ENCODE peak calls at places on chromosomes 2 and 18, in five cellular contexts. G is CD4-positive, CD25-positive, alpha-beta regulatory T cell; B is islet precursor cell; S is NCI-H1436 treated with DMSO at 0.1 percent for 48 hours; H is OCI-M1. Z is an unnamed sample.
A peak's percentile ranks its signal among the peaks of the same experiment; 100 is the strongest.

GRCh38 chr2:182784058-182784706 is 68.1 kb downstream of the DNAJC10 start:
- DNase-seq in G (no peak), B (no peak), S (no peak), H (no peak), Z (no peak)

GRCh38 chr18:70288851-70289328 is at the start of gene SOCS6:
- DNase-seq in G (peak; percentile 35), B (peak; percentile 83), S (no peak), H (peak; percentile 64), Z (peak; percentile 45)

GRCh38 chr2:163527381-163527780 is 208.4 kb downstream of the FIGN start:
- DNase-seq in G (no peak), B (no peak), S (no peak), H (no peak), Z (no peak)

GRCh38 chr2:9099341-9099751 is 95.9 kb upstream of the MBOAT2 start:
- DNase-seq in G (peak; percentile 4), B (no peak), S (no peak), H (no peak), Z (no peak)

GRCh38 chr2:231918501-231919330 is 7.5 kb downstream of the NPPC start:
- DNase-seq in G (no peak), B (no peak), S (no peak), H (no peak), Z (no peak)

GRCh38 chr2:2787301-2787907 is 456.3 kb upstream of the MYT1L start:
- DNase-seq in G (no peak), B (peak; percentile 66), S (no peak), H (no peak), Z (no peak)

GRCh38 chr2:60119778-60120177 is 433.7 kb downstream of the BCL11A start:
- DNase-seq in G (no peak), B (no peak), S (no peak), H (peak; percentile 6), Z (no peak)

GRCh38 chr2:174654429-174654941 is 56.9 kb upstream of the WIPF1 start:
- DNase-seq in G (no peak), B (no peak), S (no peak), H (no peak), Z (no peak)

GRCh38 chr18:45464619-45465018 is 150.7 kb upstream of the SLC14A2 start:
- DNase-seq in G (no peak), B (no peak), S (no peak), H (no peak), Z (no peak)

GRCh38 chr2:7825591-7826312 is 856.1 kb upstream of the ID2 start:
- DNase-seq in G (peak; percentile 2), B (peak; percentile 69), S (no peak), H (no peak), Z (no peak)

GRCh38 chr2:50782543-50782942 is 249.4 kb downstream of the NRXN1 start:
- DNase-seq in G (no peak), B (peak; percentile 53), S (no peak), H (no peak), Z (no peak)

GRCh38 chr2:70124983-70125480 is 37.8 kb downstream of the PCBP1 start:
- DNase-seq in G (peak; percentile 77), B (peak; percentile 71), S (no peak), H (no peak), Z (peak; percentile 66)

GRCh38 chr18:62925031-62925688 is 209.8 kb downstream of the PHLPP1 start:
- DNase-seq in G (no peak), B (no peak), S (no peak), H (no peak), Z (no peak)

GRCh38 chr2:240465268-240465764 is 29.9 kb downstream of the GPC1 start:
- DNase-seq in G (no peak), B (no peak), S (no peak), H (no peak), Z (peak; percentile 6)

GRCh38 chr2:64328415-64328722 is 125.6 kb upstream of the LGALSL start:
- DNase-seq in G (no peak), B (no peak), S (no peak), H (no peak), Z (no peak)

GRCh38 chr2:49240608-49241007 is 86.3 kb upstream of the FSHR start:
- DNase-seq in G (no peak), B (peak; percentile 55), S (no peak), H (no peak), Z (no peak)

GRCh38 chr2:12110074-12110473 is 363.6 kb downstream of the LPIN1 start:
- DNase-seq in G (no peak), B (no peak), S (no peak), H (no peak), Z (no peak)

GRCh38 chr18:57040175-57040574 is 106.7 kb upstream of the BOD1L2 start:
- DNase-seq in G (no peak), B (no peak), S (no peak), H (no peak), Z (no peak)

GRCh38 chr2:85577386-85578242 is at the start of gene VAMP8:
- DNase-seq in G (peak; percentile 77), B (peak; percentile 91), S (no peak), H (peak; percentile 69), Z (no peak)

GRCh38 chr2:109062558-109063325 is 66.3 kb upstream of the SH3RF3 start:
- DNase-seq in G (no peak), B (no peak), S (no peak), H (no peak), Z (no peak)